ENCODE peak calls at places on chromosome 18, in eight cellular contexts. One of them, this sample, is unnamed.

GRCh38 chr18:3985030-3985429 is 470.1 kb downstream of the DLGAP1 start:
- DNase-seq in mesenteric fat pad: no peak
- DNase-seq in thoracic aorta: no peak
- DNase-seq in central memory CD4-positive, alpha-beta T cell: no peak
- DNase-seq in fibroblast of pulmonary artery: no peak
- DNase-seq in NCI-H2171 treated with DMSO at 0.1 percent for 48 hours: no peak
- DNase-seq in HTR-8/SVneo: no peak
- DNase-seq in left cardiac atrium: no peak
- DNase-seq in this sample: no peak

GRCh38 chr18:1848716-1849115 is 722.6 kb downstream of the METTL4 start:
- DNase-seq in mesenteric fat pad: no peak
- DNase-seq in thoracic aorta: no peak
- DNase-seq in central memory CD4-positive, alpha-beta T cell: no peak
- DNase-seq in fibroblast of pulmonary artery: no peak
- DNase-seq in NCI-H2171 treated with DMSO at 0.1 percent for 48 hours: no peak
- DNase-seq in HTR-8/SVneo: no peak
- DNase-seq in left cardiac atrium: no peak
- DNase-seq in this sample: no peak

GRCh38 chr18:1173593-1173992 is 268.9 kb downstream of the ADCYAP1 start:
- DNase-seq in mesenteric fat pad: no peak
- DNase-seq in thoracic aorta: no peak
- DNase-seq in central memory CD4-positive, alpha-beta T cell: no peak
- DNase-seq in fibroblast of pulmonary artery: no peak
- DNase-seq in NCI-H2171 treated with DMSO at 0.1 percent for 48 hours: no peak
- DNase-seq in HTR-8/SVneo: no peak
- DNase-seq in left cardiac atrium: no peak
- DNase-seq in this sample: no peak

GRCh38 chr18:23893653-23894052 is 120.9 kb upstream of the TTC39C start:
- DNase-seq in mesenteric fat pad: no peak
- DNase-seq in thoracic aorta: no peak
- DNase-seq in central memory CD4-positive, alpha-beta T cell: no peak
- DNase-seq in fibroblast of pulmonary artery: no peak
- DNase-seq in NCI-H2171 treated with DMSO at 0.1 percent for 48 hours: no peak
- DNase-seq in HTR-8/SVneo: no peak
- DNase-seq in left cardiac atrium: no peak
- DNase-seq in this sample: no peak

GRCh38 chr18:13823707-13824395 is at the start of gene MC5R:
- DNase-seq in mesenteric fat pad: no peak
- DNase-seq in thoracic aorta: no peak
- DNase-seq in central memory CD4-positive, alpha-beta T cell: peak; percentile 41
- DNase-seq in fibroblast of pulmonary artery: peak; percentile 44
- DNase-seq in NCI-H2171 treated with DMSO at 0.1 percent for 48 hours: peak; percentile 28
- DNase-seq in HTR-8/SVneo: peak; percentile 56
- DNase-seq in left cardiac atrium: peak; percentile 70
- DNase-seq in this sample: peak; percentile 11

GRCh38 chr18:57141208-57142129 is 5.4 kb upstream of the BOD1L2 start:
- DNase-seq in mesenteric fat pad: no peak
- DNase-seq in thoracic aorta: no peak
- DNase-seq in central memory CD4-positive, alpha-beta T cell: no peak
- DNase-seq in fibroblast of pulmonary artery: no peak
- DNase-seq in NCI-H2171 treated with DMSO at 0.1 percent for 48 hours: no peak
- DNase-seq in HTR-8/SVneo: no peak
- DNase-seq in left cardiac atrium: peak; percentile 29
- DNase-seq in this sample: no peak

GRCh38 chr18:24731981-24732380 is 271.5 kb downstream of the HRH4 start:
- DNase-seq in mesenteric fat pad: no peak
- DNase-seq in thoracic aorta: no peak
- DNase-seq in central memory CD4-positive, alpha-beta T cell: no peak
- DNase-seq in fibroblast of pulmonary artery: no peak
- DNase-seq in NCI-H2171 treated with DMSO at 0.1 percent for 48 hours: no peak
- DNase-seq in HTR-8/SVneo: no peak
- DNase-seq in left cardiac atrium: no peak
- DNase-seq in this sample: no peak

GRCh38 chr18:944440-944839 is 39.8 kb downstream of the ADCYAP1 start:
- DNase-seq in mesenteric fat pad: no peak
- DNase-seq in thoracic aorta: no peak
- DNase-seq in central memory CD4-positive, alpha-beta T cell: no peak
- DNase-seq in fibroblast of pulmonary artery: peak; percentile 74
- DNase-seq in NCI-H2171 treated with DMSO at 0.1 percent for 48 hours: peak; percentile 12
- DNase-seq in HTR-8/SVneo: peak; percentile 55
- DNase-seq in left cardiac atrium: no peak
- DNase-seq in this sample: no peak

GRCh38 chr18:78296152-78296551 is 683.5 kb upstream of the SALL3 start:
- DNase-seq in mesenteric fat pad: no peak
- DNase-seq in thoracic aorta: no peak
- DNase-seq in central memory CD4-positive, alpha-beta T cell: no peak
- DNase-seq in fibroblast of pulmonary artery: no peak
- DNase-seq in NCI-H2171 treated with DMSO at 0.1 percent for 48 hours: no peak
- DNase-seq in HTR-8/SVneo: no peak
- DNase-seq in left cardiac atrium: no peak
- DNase-seq in this sample: no peak

GRCh38 chr18:52484977-52485376 is 145.0 kb downstream of the DCC start:
- DNase-seq in mesenteric fat pad: no peak
- DNase-seq in thoracic aorta: no peak
- DNase-seq in central memory CD4-positive, alpha-beta T cell: no peak
- DNase-seq in fibroblast of pulmonary artery: no peak
- DNase-seq in NCI-H2171 treated with DMSO at 0.1 percent for 48 hours: peak; percentile 3
- DNase-seq in HTR-8/SVneo: no peak
- DNase-seq in left cardiac atrium: no peak
- DNase-seq in this sample: no peak

GRCh38 chr18:23935804-23936203 is 78.8 kb upstream of the TTC39C start:
- DNase-seq in mesenteric fat pad: no peak
- DNase-seq in thoracic aorta: no peak
- DNase-seq in central memory CD4-positive, alpha-beta T cell: peak; percentile 31
- DNase-seq in fibroblast of pulmonary artery: no peak
- DNase-seq in NCI-H2171 treated with DMSO at 0.1 percent for 48 hours: no peak
- DNase-seq in HTR-8/SVneo: no peak
- DNase-seq in left cardiac atrium: no peak
- DNase-seq in this sample: no peak

GRCh38 chr18:57798713-57799373 is 4.3 kb downstream of the ATP8B1 start:
- DNase-seq in mesenteric fat pad: no peak
- DNase-seq in thoracic aorta: no peak
- DNase-seq in central memory CD4-positive, alpha-beta T cell: no peak
- DNase-seq in fibroblast of pulmonary artery: no peak
- DNase-seq in NCI-H2171 treated with DMSO at 0.1 percent for 48 hours: no peak
- DNase-seq in HTR-8/SVneo: no peak
- DNase-seq in left cardiac atrium: no peak
- DNase-seq in this sample: no peak

GRCh38 chr18:77054288-77054605 is 78.3 kb downstream of the MBP start:
- DNase-seq in mesenteric fat pad: no peak
- DNase-seq in thoracic aorta: no peak
- DNase-seq in central memory CD4-positive, alpha-beta T cell: peak; percentile 33
- DNase-seq in fibroblast of pulmonary artery: no peak
- DNase-seq in NCI-H2171 treated with DMSO at 0.1 percent for 48 hours: peak; percentile 77
- DNase-seq in HTR-8/SVneo: no peak
- DNase-seq in left cardiac atrium: no peak
- DNase-seq in this sample: no peak

GRCh38 chr18:36297419-36298112 is at the start of gene FHOD3:
- DNase-seq in mesenteric fat pad: no peak
- DNase-seq in thoracic aorta: no peak
- DNase-seq in central memory CD4-positive, alpha-beta T cell: no peak
- DNase-seq in fibroblast of pulmonary artery: peak; percentile 67
- DNase-seq in NCI-H2171 treated with DMSO at 0.1 percent for 48 hours: peak; percentile 68
- DNase-seq in HTR-8/SVneo: peak; percentile 24
- DNase-seq in left cardiac atrium: peak; percentile 76
- DNase-seq in this sample: peak; percentile 22

GRCh38 chr18:56984731-56985130 is 162.2 kb upstream of the BOD1L2 start:
- DNase-seq in mesenteric fat pad: no peak
- DNase-seq in thoracic aorta: no peak
- DNase-seq in central memory CD4-positive, alpha-beta T cell: no peak
- DNase-seq in fibroblast of pulmonary artery: no peak
- DNase-seq in NCI-H2171 treated with DMSO at 0.1 percent for 48 hours: no peak
- DNase-seq in HTR-8/SVneo: no peak
- DNase-seq in left cardiac atrium: no peak
- DNase-seq in this sample: no peak

GRCh38 chr18:47888156-47888555 is 42.3 kb downstream of the SMAD2 start:
- DNase-seq in mesenteric fat pad: no peak
- DNase-seq in thoracic aorta: no peak
- DNase-seq in central memory CD4-positive, alpha-beta T cell: no peak
- DNase-seq in fibroblast of pulmonary artery: no peak
- DNase-seq in NCI-H2171 treated with DMSO at 0.1 percent for 48 hours: no peak
- DNase-seq in HTR-8/SVneo: no peak
- DNase-seq in left cardiac atrium: no peak
- DNase-seq in this sample: no peak

GRCh38 chr18:13831864-13832508 is 8.0 kb downstream of the MC5R start:
- DNase-seq in mesenteric fat pad: no peak
- DNase-seq in thoracic aorta: no peak
- DNase-seq in central memory CD4-positive, alpha-beta T cell: no peak
- DNase-seq in fibroblast of pulmonary artery: no peak
- DNase-seq in NCI-H2171 treated with DMSO at 0.1 percent for 48 hours: no peak
- DNase-seq in HTR-8/SVneo: no peak
- DNase-seq in left cardiac atrium: no peak
- DNase-seq in this sample: no peak

GRCh38 chr18:10291568-10291981 is 162.9 kb upstream of the APCDD1 start:
- DNase-seq in mesenteric fat pad: no peak
- DNase-seq in thoracic aorta: no peak
- DNase-seq in central memory CD4-positive, alpha-beta T cell: no peak
- DNase-seq in fibroblast of pulmonary artery: no peak
- DNase-seq in NCI-H2171 treated with DMSO at 0.1 percent for 48 hours: no peak
- DNase-seq in HTR-8/SVneo: no peak
- DNase-seq in left cardiac atrium: peak; percentile 42
- DNase-seq in this sample: no peak

GRCh38 chr18:58321986-58322385 is 278.0 kb downstream of the NEDD4L start:
- DNase-seq in mesenteric fat pad: no peak
- DNase-seq in thoracic aorta: peak; percentile 19
- DNase-seq in central memory CD4-positive, alpha-beta T cell: peak; percentile 65
- DNase-seq in fibroblast of pulmonary artery: peak; percentile 77
- DNase-seq in NCI-H2171 treated with DMSO at 0.1 percent for 48 hours: peak; percentile 77
- DNase-seq in HTR-8/SVneo: peak; percentile 81
- DNase-seq in left cardiac atrium: peak; percentile 71
- DNase-seq in this sample: peak; percentile 12

GRCh38 chr18:21054252-21054821 is 57.3 kb downstream of the ROCK1 start:
- DNase-seq in mesenteric fat pad: no peak
- DNase-seq in thoracic aorta: no peak
- DNase-seq in central memory CD4-positive, alpha-beta T cell: no peak
- DNase-seq in fibroblast of pulmonary artery: no peak
- DNase-seq in NCI-H2171 treated with DMSO at 0.1 percent for 48 hours: no peak
- DNase-seq in HTR-8/SVneo: no peak
- DNase-seq in left cardiac atrium: no peak
- DNase-seq in this sample: no peak

GRCh38 chr18:28208712-28209265 is 31.9 kb upstream of the CDH2 start:
- DNase-seq in mesenteric fat pad: no peak
- DNase-seq in thoracic aorta: no peak
- DNase-seq in central memory CD4-positive, alpha-beta T cell: no peak
- DNase-seq in fibroblast of pulmonary artery: no peak
- DNase-seq in NCI-H2171 treated with DMSO at 0.1 percent for 48 hours: no peak
- DNase-seq in HTR-8/SVneo: no peak
- DNase-seq in left cardiac atrium: no peak
- DNase-seq in this sample: no peak

GRCh38 chr18:31064130-31064529 is 21.6 kb upstream of the DSC3 start:
- DNase-seq in mesenteric fat pad: no peak
- DNase-seq in thoracic aorta: no peak
- DNase-seq in central memory CD4-positive, alpha-beta T cell: no peak
- DNase-seq in fibroblast of pulmonary artery: no peak
- DNase-seq in NCI-H2171 treated with DMSO at 0.1 percent for 48 hours: no peak
- DNase-seq in HTR-8/SVneo: no peak
- DNase-seq in left cardiac atrium: no peak
- DNase-seq in this sample: no peak

GRCh38 chr18:75086494-75087034 is 122.4 kb downstream of the PTGR3 start:
- DNase-seq in mesenteric fat pad: peak; percentile 37
- DNase-seq in thoracic aorta: no peak
- DNase-seq in central memory CD4-positive, alpha-beta T cell: no peak
- DNase-seq in fibroblast of pulmonary artery: no peak
- DNase-seq in NCI-H2171 treated with DMSO at 0.1 percent for 48 hours: no peak
- DNase-seq in HTR-8/SVneo: no peak
- DNase-seq in left cardiac atrium: no peak
- DNase-seq in this sample: no peak

GRCh38 chr18:48819276-48819675 is 131.5 kb downstream of the SMAD7 start:
- DNase-seq in mesenteric fat pad: no peak
- DNase-seq in thoracic aorta: no peak
- DNase-seq in central memory CD4-positive, alpha-beta T cell: no peak
- DNase-seq in fibroblast of pulmonary artery: no peak
- DNase-seq in NCI-H2171 treated with DMSO at 0.1 percent for 48 hours: no peak
- DNase-seq in HTR-8/SVneo: no peak
- DNase-seq in left cardiac atrium: peak; percentile 78
- DNase-seq in this sample: no peak

GRCh38 chr18:8176554-8176953 is 432.7 kb upstream of the RAB12 start:
- DNase-seq in mesenteric fat pad: no peak
- DNase-seq in thoracic aorta: no peak
- DNase-seq in central memory CD4-positive, alpha-beta T cell: no peak
- DNase-seq in fibroblast of pulmonary artery: no peak
- DNase-seq in NCI-H2171 treated with DMSO at 0.1 percent for 48 hours: no peak
- DNase-seq in HTR-8/SVneo: no peak
- DNase-seq in left cardiac atrium: no peak
- DNase-seq in this sample: no peak

GRCh38 chr18:61817086-61817485 is 75.7 kb downstream of the RNF152 start:
- DNase-seq in mesenteric fat pad: no peak
- DNase-seq in thoracic aorta: no peak
- DNase-seq in central memory CD4-positive, alpha-beta T cell: no peak
- DNase-seq in fibroblast of pulmonary artery: no peak
- DNase-seq in NCI-H2171 treated with DMSO at 0.1 percent for 48 hours: no peak
- DNase-seq in HTR-8/SVneo: no peak
- DNase-seq in left cardiac atrium: no peak
- DNase-seq in this sample: no peak

GRCh38 chr18:63763831-63764600 is 11.2 kb upstream of the SERPINB7 start:
- DNase-seq in mesenteric fat pad: no peak
- DNase-seq in thoracic aorta: no peak
- DNase-seq in central memory CD4-positive, alpha-beta T cell: no peak
- DNase-seq in fibroblast of pulmonary artery: no peak
- DNase-seq in NCI-H2171 treated with DMSO at 0.1 percent for 48 hours: no peak
- DNase-seq in HTR-8/SVneo: no peak
- DNase-seq in left cardiac atrium: no peak
- DNase-seq in this sample: no peak

GRCh38 chr18:5197032-5197434 is at the start of gene AKAIN1:
- DNase-seq in mesenteric fat pad: no peak
- DNase-seq in thoracic aorta: no peak
- DNase-seq in central memory CD4-positive, alpha-beta T cell: no peak
- DNase-seq in fibroblast of pulmonary artery: peak; percentile 36
- DNase-seq in NCI-H2171 treated with DMSO at 0.1 percent for 48 hours: peak; percentile 33
- DNase-seq in HTR-8/SVneo: no peak
- DNase-seq in left cardiac atrium: peak; percentile 38
- DNase-seq in this sample: no peak

GRCh38 chr18:58754544-58755068 is 83.3 kb downstream of the MALT1 start:
- DNase-seq in mesenteric fat pad: no peak
- DNase-seq in thoracic aorta: no peak
- DNase-seq in central memory CD4-positive, alpha-beta T cell: no peak
- DNase-seq in fibroblast of pulmonary artery: no peak
- DNase-seq in NCI-H2171 treated with DMSO at 0.1 percent for 48 hours: no peak
- DNase-seq in HTR-8/SVneo: no peak
- DNase-seq in left cardiac atrium: peak; percentile 41
- DNase-seq in this sample: no peak

GRCh38 chr18:22703883-22704626 is 229.1 kb upstream of the RBBP8 start:
- DNase-seq in mesenteric fat pad: no peak
- DNase-seq in thoracic aorta: no peak
- DNase-seq in central memory CD4-positive, alpha-beta T cell: no peak
- DNase-seq in fibroblast of pulmonary artery: peak; percentile 69
- DNase-seq in NCI-H2171 treated with DMSO at 0.1 percent for 48 hours: peak; percentile 35
- DNase-seq in HTR-8/SVneo: peak; percentile 62
- DNase-seq in left cardiac atrium: no peak
- DNase-seq in this sample: peak; percentile 14

GRCh38 chr18:43115076-43116035 is at the start of gene RIT2:
- DNase-seq in mesenteric fat pad: no peak
- DNase-seq in thoracic aorta: no peak
- DNase-seq in central memory CD4-positive, alpha-beta T cell: no peak
- DNase-seq in fibroblast of pulmonary artery: no peak
- DNase-seq in NCI-H2171 treated with DMSO at 0.1 percent for 48 hours: no peak
- DNase-seq in HTR-8/SVneo: no peak
- DNase-seq in left cardiac atrium: no peak
- DNase-seq in this sample: no peak

This sample was measured in DMS 273 treated with DMSO at 0.1 percent for 48 hours.